ENCODE peak calls at places on chromosomes 5 and 9, in four cellular contexts. W is K562, N is GM12878, I is HepG2. M is an unnamed sample. For H4K20me1, the result is how much of the 10 kb centered on the place peaks cover.

GRCh38 chr9:131610231-131610761 is 65.0 kb downstream of the PRRT1B start:
- DNase-seq in I (no peak), W (no peak), N (no peak), M (no peak)

GRCh38 chr5:135709998-135710670 is 124.3 kb upstream of the SLC25A48 start:
- DNase-seq in N (no peak), W (no peak), I (peak), M (no peak)

GRCh38 chr5:143721960-143722359 is 90.0 kb upstream of the HMHB1 start:
- DNase-seq in N (no peak), W (no peak), I (no peak), M (no peak)

GRCh38 chr9:116154334-116154975 is 864 bp downstream of the PAPPA start:
- DNase-seq in N (no peak), W (no peak), I (no peak), M (no peak)

GRCh38 chr5:149114403-149115312 is 26.6 kb upstream of the ABLIM3 start:
- DNase-seq in I (peak), N (no peak), W (peak), M (peak)

GRCh38 chr5:138985256-138985655 is 110.1 kb upstream of the LRRTM2 start:
- DNase-seq in I (peak), W (no peak), N (no peak), M (peak)

GRCh38 chr5:71810023-71810422 is 90.9 kb downstream of the CARTPT start:
- DNase-seq in W (no peak), N (no peak), I (no peak), M (no peak)

GRCh38 chr5:54186912-54187445 is 123.4 kb downstream of the ARL15 start:
- DNase-seq in W (no peak), I (no peak), N (no peak), M (no peak)

GRCh38 chr5:75348241-75348640 is 11.2 kb downstream of the HMGCR start:
- DNase-seq in I (no peak), W (no peak), N (no peak), M (no peak)

GRCh38 chr9:121354770-121355169 is 15.3 kb downstream of the STOM start:
- DNase-seq in I (no peak), N (no peak), W (no peak), M (no peak)

GRCh38 chr5:98540056-98540455 is 233.4 kb upstream of the RGMB start:
- DNase-seq in W (no peak), N (no peak), I (no peak), M (no peak)

GRCh38 chr9:134590240-134591081 is 51.1 kb upstream of the COL5A1 start:
- DNase-seq in N (no peak), I (peak), W (no peak), M (no peak)

GRCh38 chr9:94758844-94759243 is 32.3 kb downstream of the AOPEP start:
- DNase-seq in W (no peak), N (no peak), I (no peak), M (no peak)

GRCh38 chr9:77819672-77820071 is 171.6 kb upstream of the GNA14 start:
- DNase-seq in I (no peak), W (no peak), N (no peak), M (peak)

GRCh38 chr9:77816641-77817341 is 168.7 kb upstream of the GNA14 start:
- DNase-seq in I (no peak), N (no peak), W (no peak), M (peak)

GRCh38 chr9:77817590-77818311 is 169.6 kb upstream of the GNA14 start:
- DNase-seq in N (no peak), I (no peak), W (no peak), M (no peak)

GRCh38 chr9:77815260-77815659 is 167.1 kb upstream of the GNA14 start:
- DNase-seq in I (no peak), W (no peak), N (no peak), M (no peak)

GRCh38 chr9:77820293-77820954 is 172.3 kb upstream of the GNA14 start:
- DNase-seq in I (no peak), W (peak), N (no peak), M (peak)
- TF ChIP-seq MYC in I (no peak), W (no peak), N (no peak), M (no peak)

GRCh38 chr9:97857603-97858392 is 4.8 kb downstream of the FOXE1 start:
- DNase-seq in W (no peak), N (no peak), I (no peak), M (no peak)
- H4K20me1 ChIP-seq in W (under half), N (under half), I (under half), M (under half)

GRCh38 chr9:137317021-137317978 is 15.2 kb upstream of the NRARP start:
- DNase-seq in W (no peak), I (no peak), N (no peak), M (no peak)

GRCh38 chr9:137318565-137318964 is 16.5 kb upstream of the NRARP start:
- DNase-seq in W (no peak), N (no peak), I (no peak), M (no peak)

GRCh38 chr9:137318976-137319375 is 16.9 kb upstream of the NRARP start:
- DNase-seq in W (peak), N (no peak), I (no peak), M (no peak)

GRCh38 chr9:137319434-137319975 is 17.4 kb upstream of the NRARP start:
- DNase-seq in N (no peak), W (no peak), I (no peak), M (no peak)

GRCh38 chr9:137317979-137318511 is 16.0 kb upstream of the NRARP start:
- DNase-seq in W (no peak), N (no peak), I (no peak), M (no peak)
- TF ChIP-seq MYC in W (no peak), N (no peak), I (no peak), M (no peak)

GRCh38 chr5:178211095-178212048 is 7.0 kb downstream of the HNRNPAB start:
- DNase-seq in I (no peak), N (no peak), W (peak), M (no peak)

GRCh38 chr5:178213003-178213449 is 8.7 kb downstream of the HNRNPAB start:
- DNase-seq in N (no peak), W (no peak), I (no peak), M (no peak)

GRCh38 chr5:178214160-178214803 is 9.9 kb downstream of the HNRNPAB start:
- DNase-seq in I (no peak), N (no peak), W (no peak), M (no peak)

GRCh38 chr5:178213748-178214151 is 9.4 kb downstream of the HNRNPAB start:
- DNase-seq in I (no peak), N (no peak), W (no peak), M (no peak)

DNA sequence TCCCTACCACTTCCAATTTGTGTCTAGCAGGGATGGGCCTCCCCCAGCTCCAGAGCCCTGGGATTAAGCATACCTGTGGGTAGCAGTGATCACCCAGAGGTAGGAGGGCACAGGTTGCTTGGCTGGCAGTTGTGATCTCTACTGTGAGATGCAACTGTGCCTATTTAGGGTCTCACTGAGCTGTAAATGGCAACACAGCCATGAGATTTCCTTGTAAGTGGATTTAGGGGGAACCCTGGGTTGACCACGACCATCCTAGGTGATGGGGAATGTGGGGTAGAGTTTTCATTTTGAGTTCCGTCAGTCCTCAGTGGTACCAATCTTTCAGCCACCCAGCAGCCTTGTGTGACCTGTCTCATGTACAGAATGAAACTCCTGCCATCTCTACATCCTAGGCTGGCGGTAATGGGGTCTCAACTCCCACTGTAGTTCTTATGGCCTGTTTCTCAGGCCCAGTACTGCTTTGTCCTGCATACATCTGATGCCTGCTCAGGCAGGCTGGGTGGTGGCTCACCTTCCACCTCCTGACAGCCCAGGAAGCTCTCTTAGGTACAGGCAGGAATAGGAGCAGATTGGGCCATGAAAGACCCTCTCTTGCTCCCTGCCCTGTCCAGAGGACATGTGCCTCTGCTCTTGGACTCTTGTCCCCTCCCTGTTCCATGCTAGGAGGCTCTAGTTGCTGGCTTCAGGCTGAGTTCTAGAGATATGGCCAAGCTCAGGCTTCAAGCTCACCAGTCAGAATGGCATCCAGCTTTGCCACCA is 8.1 kb downstream of the HNRNPAB start:
- DNase-seq in I (no peak), W (no peak), N (no peak), M (no peak)
- H4K20me1 ChIP-seq in I (under half), W (half or more), N (under half), M (under half)

GRCh38 chr9:19788614-19789271 is at the start of gene SLC24A2:
- DNase-seq in N (no peak), I (no peak), W (no peak), M (no peak)
- TF ChIP-seq MYC in N (no peak), I (no peak), W (no peak), M (no peak)

DNA sequence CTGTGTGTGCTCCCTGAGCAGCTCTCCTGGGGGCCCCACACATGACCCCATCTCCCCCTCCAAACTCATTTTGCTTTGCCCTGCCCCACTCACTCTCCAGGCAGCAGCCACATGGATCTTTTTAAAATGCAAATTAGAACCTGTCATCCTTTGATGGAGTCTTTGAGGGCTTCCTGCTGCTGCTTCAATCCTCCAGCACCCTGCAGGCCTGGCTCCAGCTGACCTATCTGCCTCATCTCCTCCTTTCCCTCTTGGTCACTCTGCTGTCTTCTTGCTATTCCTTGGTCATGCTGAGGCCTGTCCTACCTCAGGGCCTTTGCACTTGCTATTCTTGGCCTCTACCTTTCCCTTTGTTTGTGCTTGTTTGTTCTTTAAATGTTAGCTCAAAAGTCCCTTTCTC is 17.9 kb downstream of the NDST1 start:
- DNase-seq in N (no peak), W (no peak), I (no peak), M (no peak)
- H4K20me1 ChIP-seq in N (under half), W (under half), I (under half), M (under half)

DNA sequence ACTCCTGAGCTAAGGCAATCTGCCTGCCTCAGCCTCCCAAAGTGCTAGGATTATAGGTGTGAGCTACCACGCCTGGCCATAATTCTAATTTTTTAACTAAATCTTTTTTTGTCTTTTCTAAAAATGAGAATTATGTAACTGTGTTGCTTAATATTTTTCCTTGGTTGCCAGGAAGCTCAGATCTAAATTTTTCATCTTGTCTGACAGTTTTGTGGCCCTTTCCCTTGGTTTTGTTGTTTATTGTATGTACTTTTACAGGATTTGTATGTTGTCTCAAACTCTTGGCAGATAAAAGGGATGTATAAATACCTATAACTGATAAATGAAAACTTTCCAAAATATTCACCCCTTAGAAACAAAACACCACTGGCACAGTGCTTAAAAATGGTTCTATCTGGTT is 88.2 kb upstream of the KLF9 start:
- DNase-seq in N (no peak), I (no peak), W (no peak), M (no peak)
- TF ChIP-seq MYC in N (no peak), I (no peak), W (no peak), M (no peak)

DNA sequence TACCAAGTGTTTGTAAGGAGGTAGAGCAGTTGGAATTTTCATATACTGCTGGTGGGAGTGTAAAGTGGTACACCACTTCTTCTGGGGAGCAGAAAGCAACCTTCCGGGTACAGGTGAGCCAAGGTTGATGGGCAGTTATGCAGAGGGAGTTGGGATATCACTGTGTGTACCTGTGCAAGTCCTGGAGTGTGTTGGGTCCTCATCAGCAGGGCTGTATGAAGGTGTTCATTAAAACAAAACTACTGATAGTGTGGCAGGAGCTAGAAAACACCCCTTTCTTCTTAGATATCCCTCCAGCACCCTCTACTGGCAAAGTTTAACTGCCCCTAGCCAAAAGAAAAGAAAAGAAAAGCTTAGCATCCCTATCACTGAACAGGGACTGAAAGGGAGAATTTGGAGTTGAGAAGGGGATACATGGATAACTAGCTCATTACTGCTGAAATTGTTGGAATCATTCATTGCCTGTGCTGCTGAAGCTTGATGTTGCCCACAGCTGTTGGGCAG is 10.7 kb downstream of the MARCHF6 start:
- DNase-seq in W (no peak), N (no peak), I (peak), M (no peak)
- H4K20me1 ChIP-seq in W (under half), N (under half), I (half or more), M (under half)

DNA sequence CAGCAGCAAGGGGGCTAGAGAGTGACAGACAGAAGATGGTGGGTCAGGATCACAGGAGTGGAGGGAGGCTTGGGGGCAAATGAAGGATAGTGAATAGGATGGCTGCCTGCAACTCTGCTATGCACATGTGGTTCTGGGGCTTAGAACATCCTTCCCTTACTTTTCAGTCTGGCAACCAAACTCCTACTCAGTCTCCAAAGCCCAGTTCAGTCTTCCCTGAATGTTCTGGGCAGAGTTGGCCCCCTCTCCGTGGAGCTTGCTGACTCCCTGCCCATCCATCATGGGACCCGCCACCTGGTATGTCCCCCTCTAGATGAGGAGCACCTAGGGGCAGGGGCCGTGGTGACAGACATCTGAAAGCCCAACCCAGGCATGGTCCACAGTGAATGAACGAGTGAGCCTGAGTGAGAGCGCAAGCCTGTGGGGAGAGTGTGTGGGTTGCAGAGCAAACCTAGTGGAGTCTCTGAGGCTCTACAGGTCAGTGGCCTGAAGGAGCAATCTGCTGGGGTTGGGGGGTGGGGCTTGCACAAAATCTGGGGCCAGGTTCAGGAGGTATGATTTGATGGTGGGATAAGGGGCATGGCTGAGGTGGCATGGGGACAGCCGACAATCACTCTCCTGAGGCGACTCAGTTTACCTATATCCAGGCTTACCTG is 180.6 kb downstream of the FGF18 start:
- DNase-seq in I (no peak), W (no peak), N (no peak), M (no peak)
- TF ChIP-seq MYC in I (no peak), W (no peak), N (no peak), M (no peak)

GRCh38 chr5:151264113-151264512 is 11.1 kb downstream of the GM2A start:
- DNase-seq in W (no peak), I (no peak), N (no peak), M (peak)
- H4K20me1 ChIP-seq in W (under half), I (under half), N (under half), M (under half)

M was measured in endothelial cell of umbilical vein.